ENCODE peak calls at places on chromosomes 7 and 10, in eight cellular contexts. One of them, this sample, is unnamed.

GRCh38 chr10:22436526-22436892 is 91.2 kb downstream of the SPAG6 start:
- DNase-seq in lung microvascular endothelial cell: no peak
- DNase-seq in activated CD8-positive, alpha-beta memory T cell treated with anti-CD3 and anti-CD28 coated beads for 4 hours: peak; percentile 19
- DNase-seq in sigmoid colon: no peak
- DNase-seq in stimulated activated CD8-positive, alpha-beta memory T cell treated with anti-CD3 and anti-CD28 coated beads, Interleukin-15, amount 100 ng/mL, for 4 hours: no peak
- DNase-seq in NCI-H1436: no peak
- DNase-seq in PC-3: no peak
- DNase-seq in activated CD4-positive, alpha-beta T cell treated with anti-CD3 and anti-CD28 coated beads, Interleukin-2, amount 50 U/mL, for 48 hours: no peak
- DNase-seq in this sample: no peak

GRCh38 chr10:71606721-71607430 is 112.7 kb downstream of the C10orf105 start:
- DNase-seq in NCI-H1436: no peak
- DNase-seq in sigmoid colon: no peak
- DNase-seq in lung microvascular endothelial cell: no peak
- DNase-seq in PC-3: no peak
- DNase-seq in stimulated activated CD8-positive, alpha-beta memory T cell treated with anti-CD3 and anti-CD28 coated beads, Interleukin-15, amount 100 ng/mL, for 4 hours: no peak
- DNase-seq in activated CD8-positive, alpha-beta memory T cell treated with anti-CD3 and anti-CD28 coated beads for 4 hours: no peak
- DNase-seq in activated CD4-positive, alpha-beta T cell treated with anti-CD3 and anti-CD28 coated beads, Interleukin-2, amount 50 U/mL, for 48 hours: no peak
- DNase-seq in this sample: no peak

GRCh38 chr7:99514050-99514449 is 9.6 kb downstream of the ZKSCAN5 start:
- DNase-seq in sigmoid colon: no peak
- DNase-seq in NCI-H1436: no peak
- DNase-seq in PC-3: no peak
- DNase-seq in lung microvascular endothelial cell: no peak
- DNase-seq in activated CD4-positive, alpha-beta T cell treated with anti-CD3 and anti-CD28 coated beads, Interleukin-2, amount 50 U/mL, for 48 hours: no peak
- DNase-seq in stimulated activated CD8-positive, alpha-beta memory T cell treated with anti-CD3 and anti-CD28 coated beads, Interleukin-15, amount 100 ng/mL, for 4 hours: no peak
- DNase-seq in activated CD8-positive, alpha-beta memory T cell treated with anti-CD3 and anti-CD28 coated beads for 4 hours: no peak
- DNase-seq in this sample: no peak

GRCh38 chr10:79380125-79380917 is 33.1 kb downstream of the PPIF start:
- DNase-seq in stimulated activated CD8-positive, alpha-beta memory T cell treated with anti-CD3 and anti-CD28 coated beads, Interleukin-15, amount 100 ng/mL, for 4 hours: no peak
- DNase-seq in sigmoid colon: peak; percentile 89
- DNase-seq in PC-3: peak; percentile 77
- DNase-seq in lung microvascular endothelial cell: no peak
- DNase-seq in activated CD8-positive, alpha-beta memory T cell treated with anti-CD3 and anti-CD28 coated beads for 4 hours: no peak
- DNase-seq in activated CD4-positive, alpha-beta T cell treated with anti-CD3 and anti-CD28 coated beads, Interleukin-2, amount 50 U/mL, for 48 hours: no peak
- DNase-seq in NCI-H1436: no peak
- DNase-seq in this sample: no peak

GRCh38 chr7:16644987-16645592 is 464 bp downstream of the ANKMY2 start:
- DNase-seq in PC-3: no peak
- DNase-seq in stimulated activated CD8-positive, alpha-beta memory T cell treated with anti-CD3 and anti-CD28 coated beads, Interleukin-15, amount 100 ng/mL, for 4 hours: no peak
- DNase-seq in lung microvascular endothelial cell: no peak
- DNase-seq in activated CD4-positive, alpha-beta T cell treated with anti-CD3 and anti-CD28 coated beads, Interleukin-2, amount 50 U/mL, for 48 hours: no peak
- DNase-seq in activated CD8-positive, alpha-beta memory T cell treated with anti-CD3 and anti-CD28 coated beads for 4 hours: no peak
- DNase-seq in NCI-H1436: no peak
- DNase-seq in sigmoid colon: peak; percentile 71
- DNase-seq in this sample: peak; percentile 36

GRCh38 chr10:89846786-89847185 is 145.4 kb downstream of the KIF20B start:
- DNase-seq in activated CD4-positive, alpha-beta T cell treated with anti-CD3 and anti-CD28 coated beads, Interleukin-2, amount 50 U/mL, for 48 hours: no peak
- DNase-seq in sigmoid colon: no peak
- DNase-seq in lung microvascular endothelial cell: no peak
- DNase-seq in PC-3: no peak
- DNase-seq in stimulated activated CD8-positive, alpha-beta memory T cell treated with anti-CD3 and anti-CD28 coated beads, Interleukin-15, amount 100 ng/mL, for 4 hours: no peak
- DNase-seq in activated CD8-positive, alpha-beta memory T cell treated with anti-CD3 and anti-CD28 coated beads for 4 hours: no peak
- DNase-seq in NCI-H1436: no peak
- DNase-seq in this sample: peak; percentile 50

GRCh38 chr10:82736305-82736704 is 861.3 kb downstream of the NRG3 start:
- DNase-seq in sigmoid colon: no peak
- DNase-seq in activated CD4-positive, alpha-beta T cell treated with anti-CD3 and anti-CD28 coated beads, Interleukin-2, amount 50 U/mL, for 48 hours: no peak
- DNase-seq in lung microvascular endothelial cell: no peak
- DNase-seq in stimulated activated CD8-positive, alpha-beta memory T cell treated with anti-CD3 and anti-CD28 coated beads, Interleukin-15, amount 100 ng/mL, for 4 hours: no peak
- DNase-seq in activated CD8-positive, alpha-beta memory T cell treated with anti-CD3 and anti-CD28 coated beads for 4 hours: no peak
- DNase-seq in PC-3: no peak
- DNase-seq in NCI-H1436: no peak
- DNase-seq in this sample: no peak

GRCh38 chr10:101293007-101293723 is 60.8 kb upstream of the BTRC start:
- DNase-seq in lung microvascular endothelial cell: no peak
- DNase-seq in sigmoid colon: no peak
- DNase-seq in NCI-H1436: peak; percentile 50
- DNase-seq in PC-3: no peak
- DNase-seq in activated CD8-positive, alpha-beta memory T cell treated with anti-CD3 and anti-CD28 coated beads for 4 hours: no peak
- DNase-seq in stimulated activated CD8-positive, alpha-beta memory T cell treated with anti-CD3 and anti-CD28 coated beads, Interleukin-15, amount 100 ng/mL, for 4 hours: no peak
- DNase-seq in activated CD4-positive, alpha-beta T cell treated with anti-CD3 and anti-CD28 coated beads, Interleukin-2, amount 50 U/mL, for 48 hours: no peak
- DNase-seq in this sample: no peak

GRCh38 chr7:141876371-141876770 is 35.1 kb upstream of the PRSS37 start:
- DNase-seq in lung microvascular endothelial cell: no peak
- DNase-seq in stimulated activated CD8-positive, alpha-beta memory T cell treated with anti-CD3 and anti-CD28 coated beads, Interleukin-15, amount 100 ng/mL, for 4 hours: no peak
- DNase-seq in activated CD8-positive, alpha-beta memory T cell treated with anti-CD3 and anti-CD28 coated beads for 4 hours: no peak
- DNase-seq in activated CD4-positive, alpha-beta T cell treated with anti-CD3 and anti-CD28 coated beads, Interleukin-2, amount 50 U/mL, for 48 hours: no peak
- DNase-seq in sigmoid colon: no peak
- DNase-seq in PC-3: no peak
- DNase-seq in NCI-H1436: no peak
- DNase-seq in this sample: no peak

GRCh38 chr7:91836065-91836368 is 44.5 kb downstream of the MTERF1 start:
- DNase-seq in NCI-H1436: no peak
- DNase-seq in sigmoid colon: no peak
- DNase-seq in stimulated activated CD8-positive, alpha-beta memory T cell treated with anti-CD3 and anti-CD28 coated beads, Interleukin-15, amount 100 ng/mL, for 4 hours: no peak
- DNase-seq in lung microvascular endothelial cell: no peak
- DNase-seq in PC-3: peak; percentile 46
- DNase-seq in activated CD4-positive, alpha-beta T cell treated with anti-CD3 and anti-CD28 coated beads, Interleukin-2, amount 50 U/mL, for 48 hours: no peak
- DNase-seq in activated CD8-positive, alpha-beta memory T cell treated with anti-CD3 and anti-CD28 coated beads for 4 hours: no peak
- DNase-seq in this sample: no peak

GRCh38 chr10:43440782-43441134 is 3.8 kb downstream of the ZNF487 start:
- DNase-seq in PC-3: no peak
- DNase-seq in activated CD4-positive, alpha-beta T cell treated with anti-CD3 and anti-CD28 coated beads, Interleukin-2, amount 50 U/mL, for 48 hours: no peak
- DNase-seq in sigmoid colon: peak; percentile 0
- DNase-seq in stimulated activated CD8-positive, alpha-beta memory T cell treated with anti-CD3 and anti-CD28 coated beads, Interleukin-15, amount 100 ng/mL, for 4 hours: no peak
- DNase-seq in activated CD8-positive, alpha-beta memory T cell treated with anti-CD3 and anti-CD28 coated beads for 4 hours: no peak
- DNase-seq in NCI-H1436: no peak
- DNase-seq in lung microvascular endothelial cell: no peak
- DNase-seq in this sample: no peak

GRCh38 chr7:81155654-81156373 is 237.0 kb upstream of the SEMA3C start:
- DNase-seq in stimulated activated CD8-positive, alpha-beta memory T cell treated with anti-CD3 and anti-CD28 coated beads, Interleukin-15, amount 100 ng/mL, for 4 hours: no peak
- DNase-seq in lung microvascular endothelial cell: no peak
- DNase-seq in PC-3: peak; percentile 65
- DNase-seq in NCI-H1436: no peak
- DNase-seq in activated CD8-positive, alpha-beta memory T cell treated with anti-CD3 and anti-CD28 coated beads for 4 hours: no peak
- DNase-seq in sigmoid colon: no peak
- DNase-seq in activated CD4-positive, alpha-beta T cell treated with anti-CD3 and anti-CD28 coated beads, Interleukin-2, amount 50 U/mL, for 48 hours: no peak
- DNase-seq in this sample: peak; percentile 90

GRCh38 chr7:81111358-81111757 is 192.5 kb upstream of the SEMA3C start:
- DNase-seq in activated CD4-positive, alpha-beta T cell treated with anti-CD3 and anti-CD28 coated beads, Interleukin-2, amount 50 U/mL, for 48 hours: no peak
- DNase-seq in PC-3: peak; percentile 66
- DNase-seq in NCI-H1436: no peak
- DNase-seq in activated CD8-positive, alpha-beta memory T cell treated with anti-CD3 and anti-CD28 coated beads for 4 hours: no peak
- DNase-seq in sigmoid colon: no peak
- DNase-seq in stimulated activated CD8-positive, alpha-beta memory T cell treated with anti-CD3 and anti-CD28 coated beads, Interleukin-15, amount 100 ng/mL, for 4 hours: no peak
- DNase-seq in lung microvascular endothelial cell: no peak
- DNase-seq in this sample: no peak

GRCh38 chr7:111029574-111030357 is 61.2 kb upstream of the LRRN3 start:
- DNase-seq in sigmoid colon: no peak
- DNase-seq in PC-3: no peak
- DNase-seq in stimulated activated CD8-positive, alpha-beta memory T cell treated with anti-CD3 and anti-CD28 coated beads, Interleukin-15, amount 100 ng/mL, for 4 hours: no peak
- DNase-seq in activated CD4-positive, alpha-beta T cell treated with anti-CD3 and anti-CD28 coated beads, Interleukin-2, amount 50 U/mL, for 48 hours: no peak
- DNase-seq in lung microvascular endothelial cell: peak; percentile 23
- DNase-seq in activated CD8-positive, alpha-beta memory T cell treated with anti-CD3 and anti-CD28 coated beads for 4 hours: no peak
- DNase-seq in NCI-H1436: peak; percentile 16
- DNase-seq in this sample: no peak

GRCh38 chr10:75180592-75180991 is 30.0 kb upstream of the VDAC2 start:
- DNase-seq in stimulated activated CD8-positive, alpha-beta memory T cell treated with anti-CD3 and anti-CD28 coated beads, Interleukin-15, amount 100 ng/mL, for 4 hours: no peak
- DNase-seq in PC-3: no peak
- DNase-seq in lung microvascular endothelial cell: peak; percentile 85
- DNase-seq in activated CD8-positive, alpha-beta memory T cell treated with anti-CD3 and anti-CD28 coated beads for 4 hours: no peak
- DNase-seq in activated CD4-positive, alpha-beta T cell treated with anti-CD3 and anti-CD28 coated beads, Interleukin-2, amount 50 U/mL, for 48 hours: no peak
- DNase-seq in sigmoid colon: no peak
- DNase-seq in NCI-H1436: no peak
- DNase-seq in this sample: no peak

GRCh38 chr10:96244354-96244753 is 27.0 kb downstream of the BLNK start:
- DNase-seq in lung microvascular endothelial cell: no peak
- DNase-seq in NCI-H1436: no peak
- DNase-seq in activated CD4-positive, alpha-beta T cell treated with anti-CD3 and anti-CD28 coated beads, Interleukin-2, amount 50 U/mL, for 48 hours: no peak
- DNase-seq in PC-3: no peak
- DNase-seq in stimulated activated CD8-positive, alpha-beta memory T cell treated with anti-CD3 and anti-CD28 coated beads, Interleukin-15, amount 100 ng/mL, for 4 hours: no peak
- DNase-seq in sigmoid colon: no peak
- DNase-seq in activated CD8-positive, alpha-beta memory T cell treated with anti-CD3 and anti-CD28 coated beads for 4 hours: no peak
- DNase-seq in this sample: no peak

GRCh38 chr7:44159824-44160630 is 18.9 kb upstream of the MYL7 start:
- DNase-seq in NCI-H1436: no peak
- DNase-seq in lung microvascular endothelial cell: no peak
- DNase-seq in activated CD8-positive, alpha-beta memory T cell treated with anti-CD3 and anti-CD28 coated beads for 4 hours: no peak
- DNase-seq in stimulated activated CD8-positive, alpha-beta memory T cell treated with anti-CD3 and anti-CD28 coated beads, Interleukin-15, amount 100 ng/mL, for 4 hours: no peak
- DNase-seq in sigmoid colon: no peak
- DNase-seq in PC-3: no peak
- DNase-seq in activated CD4-positive, alpha-beta T cell treated with anti-CD3 and anti-CD28 coated beads, Interleukin-2, amount 50 U/mL, for 48 hours: no peak
- DNase-seq in this sample: no peak

GRCh38 chr10:86658261-86658741 is 4.0 kb downstream of the OPN4 start:
- DNase-seq in NCI-H1436: no peak
- DNase-seq in PC-3: no peak
- DNase-seq in lung microvascular endothelial cell: no peak
- DNase-seq in stimulated activated CD8-positive, alpha-beta memory T cell treated with anti-CD3 and anti-CD28 coated beads, Interleukin-15, amount 100 ng/mL, for 4 hours: no peak
- DNase-seq in sigmoid colon: peak; percentile 53
- DNase-seq in activated CD8-positive, alpha-beta memory T cell treated with anti-CD3 and anti-CD28 coated beads for 4 hours: no peak
- DNase-seq in activated CD4-positive, alpha-beta T cell treated with anti-CD3 and anti-CD28 coated beads, Interleukin-2, amount 50 U/mL, for 48 hours: no peak
- DNase-seq in this sample: no peak

GRCh38 chr10:130202984-130203617 is 66.9 kb downstream of the GLRX3 start:
- DNase-seq in activated CD8-positive, alpha-beta memory T cell treated with anti-CD3 and anti-CD28 coated beads for 4 hours: no peak
- DNase-seq in stimulated activated CD8-positive, alpha-beta memory T cell treated with anti-CD3 and anti-CD28 coated beads, Interleukin-15, amount 100 ng/mL, for 4 hours: no peak
- DNase-seq in lung microvascular endothelial cell: no peak
- DNase-seq in activated CD4-positive, alpha-beta T cell treated with anti-CD3 and anti-CD28 coated beads, Interleukin-2, amount 50 U/mL, for 48 hours: no peak
- DNase-seq in sigmoid colon: no peak
- DNase-seq in PC-3: no peak
- DNase-seq in NCI-H1436: peak; percentile 37
- DNase-seq in this sample: no peak

GRCh38 chr7:24741691-24742639 is 15.3 kb downstream of the GSDME start:
- DNase-seq in activated CD8-positive, alpha-beta memory T cell treated with anti-CD3 and anti-CD28 coated beads for 4 hours: no peak
- DNase-seq in sigmoid colon: no peak
- DNase-seq in PC-3: peak; percentile 63
- DNase-seq in NCI-H1436: no peak
- DNase-seq in lung microvascular endothelial cell: no peak
- DNase-seq in activated CD4-positive, alpha-beta T cell treated with anti-CD3 and anti-CD28 coated beads, Interleukin-2, amount 50 U/mL, for 48 hours: no peak
- DNase-seq in stimulated activated CD8-positive, alpha-beta memory T cell treated with anti-CD3 and anti-CD28 coated beads, Interleukin-15, amount 100 ng/mL, for 4 hours: no peak
- DNase-seq in this sample: no peak

GRCh38 chr7:35701287-35701686 is 6.4 kb upstream of the HERPUD2 start:
- DNase-seq in NCI-H1436: no peak
- DNase-seq in sigmoid colon: no peak
- DNase-seq in PC-3: no peak
- DNase-seq in activated CD8-positive, alpha-beta memory T cell treated with anti-CD3 and anti-CD28 coated beads for 4 hours: no peak
- DNase-seq in activated CD4-positive, alpha-beta T cell treated with anti-CD3 and anti-CD28 coated beads, Interleukin-2, amount 50 U/mL, for 48 hours: no peak
- DNase-seq in stimulated activated CD8-positive, alpha-beta memory T cell treated with anti-CD3 and anti-CD28 coated beads, Interleukin-15, amount 100 ng/mL, for 4 hours: no peak
- DNase-seq in lung microvascular endothelial cell: no peak
- DNase-seq in this sample: no peak

GRCh38 chr7:113404245-113404644 is 285.9 kb upstream of the SMIM30 start:
- DNase-seq in lung microvascular endothelial cell: peak; percentile 2
- DNase-seq in activated CD4-positive, alpha-beta T cell treated with anti-CD3 and anti-CD28 coated beads, Interleukin-2, amount 50 U/mL, for 48 hours: no peak
- DNase-seq in sigmoid colon: no peak
- DNase-seq in NCI-H1436: peak; percentile 25
- DNase-seq in stimulated activated CD8-positive, alpha-beta memory T cell treated with anti-CD3 and anti-CD28 coated beads, Interleukin-15, amount 100 ng/mL, for 4 hours: no peak
- DNase-seq in PC-3: peak; percentile 33
- DNase-seq in activated CD8-positive, alpha-beta memory T cell treated with anti-CD3 and anti-CD28 coated beads for 4 hours: no peak
- DNase-seq in this sample: peak; percentile 89

GRCh38 chr10:124403548-124403947 is 15.2 kb downstream of the OAT start:
- DNase-seq in lung microvascular endothelial cell: peak; percentile 87
- DNase-seq in PC-3: peak; percentile 88
- DNase-seq in sigmoid colon: no peak
- DNase-seq in activated CD8-positive, alpha-beta memory T cell treated with anti-CD3 and anti-CD28 coated beads for 4 hours: no peak
- DNase-seq in activated CD4-positive, alpha-beta T cell treated with anti-CD3 and anti-CD28 coated beads, Interleukin-2, amount 50 U/mL, for 48 hours: peak; percentile 6
- DNase-seq in NCI-H1436: peak; percentile 93
- DNase-seq in stimulated activated CD8-positive, alpha-beta memory T cell treated with anti-CD3 and anti-CD28 coated beads, Interleukin-15, amount 100 ng/mL, for 4 hours: no peak
- DNase-seq in this sample: peak; percentile 50

GRCh38 chr10:74544106-74544505 is 282.3 kb upstream of the KAT6B start:
- DNase-seq in activated CD4-positive, alpha-beta T cell treated with anti-CD3 and anti-CD28 coated beads, Interleukin-2, amount 50 U/mL, for 48 hours: no peak
- DNase-seq in sigmoid colon: no peak
- DNase-seq in lung microvascular endothelial cell: peak; percentile 9
- DNase-seq in NCI-H1436: no peak
- DNase-seq in PC-3: peak; percentile 37
- DNase-seq in stimulated activated CD8-positive, alpha-beta memory T cell treated with anti-CD3 and anti-CD28 coated beads, Interleukin-15, amount 100 ng/mL, for 4 hours: no peak
- DNase-seq in activated CD8-positive, alpha-beta memory T cell treated with anti-CD3 and anti-CD28 coated beads for 4 hours: no peak
- DNase-seq in this sample: no peak

GRCh38 chr10:31262672-31263071 is 56.3 kb upstream of the ZEB1 start:
- DNase-seq in activated CD4-positive, alpha-beta T cell treated with anti-CD3 and anti-CD28 coated beads, Interleukin-2, amount 50 U/mL, for 48 hours: no peak
- DNase-seq in sigmoid colon: peak; percentile 65
- DNase-seq in stimulated activated CD8-positive, alpha-beta memory T cell treated with anti-CD3 and anti-CD28 coated beads, Interleukin-15, amount 100 ng/mL, for 4 hours: no peak
- DNase-seq in NCI-H1436: no peak
- DNase-seq in PC-3: no peak
- DNase-seq in lung microvascular endothelial cell: no peak
- DNase-seq in activated CD8-positive, alpha-beta memory T cell treated with anti-CD3 and anti-CD28 coated beads for 4 hours: no peak
- DNase-seq in this sample: no peak

GRCh38 chr10:129966831-129967578 is 2.9 kb upstream of the EBF3 start:
- DNase-seq in activated CD8-positive, alpha-beta memory T cell treated with anti-CD3 and anti-CD28 coated beads for 4 hours: no peak
- DNase-seq in lung microvascular endothelial cell: no peak
- DNase-seq in sigmoid colon: peak; percentile 52
- DNase-seq in stimulated activated CD8-positive, alpha-beta memory T cell treated with anti-CD3 and anti-CD28 coated beads, Interleukin-15, amount 100 ng/mL, for 4 hours: no peak
- DNase-seq in activated CD4-positive, alpha-beta T cell treated with anti-CD3 and anti-CD28 coated beads, Interleukin-2, amount 50 U/mL, for 48 hours: no peak
- DNase-seq in PC-3: no peak
- DNase-seq in NCI-H1436: no peak
- DNase-seq in this sample: no peak

GRCh38 chr7:106071356-106071998 is 40.6 kb downstream of the SYPL1 start:
- DNase-seq in NCI-H1436: no peak
- DNase-seq in lung microvascular endothelial cell: peak; percentile 51
- DNase-seq in PC-3: peak; percentile 85
- DNase-seq in activated CD8-positive, alpha-beta memory T cell treated with anti-CD3 and anti-CD28 coated beads for 4 hours: no peak
- DNase-seq in sigmoid colon: no peak
- DNase-seq in activated CD4-positive, alpha-beta T cell treated with anti-CD3 and anti-CD28 coated beads, Interleukin-2, amount 50 U/mL, for 48 hours: peak; percentile 42
- DNase-seq in stimulated activated CD8-positive, alpha-beta memory T cell treated with anti-CD3 and anti-CD28 coated beads, Interleukin-15, amount 100 ng/mL, for 4 hours: no peak
- DNase-seq in this sample: peak; percentile 50

GRCh38 chr10:71467161-71467560 is 70.4 kb downstream of the CDH23 start:
- DNase-seq in PC-3: no peak
- DNase-seq in activated CD8-positive, alpha-beta memory T cell treated with anti-CD3 and anti-CD28 coated beads for 4 hours: no peak
- DNase-seq in lung microvascular endothelial cell: no peak
- DNase-seq in NCI-H1436: no peak
- DNase-seq in sigmoid colon: no peak
- DNase-seq in activated CD4-positive, alpha-beta T cell treated with anti-CD3 and anti-CD28 coated beads, Interleukin-2, amount 50 U/mL, for 48 hours: no peak
- DNase-seq in stimulated activated CD8-positive, alpha-beta memory T cell treated with anti-CD3 and anti-CD28 coated beads, Interleukin-15, amount 100 ng/mL, for 4 hours: no peak
- DNase-seq in this sample: no peak

GRCh38 chr7:138295049-138295637 is 164.9 kb upstream of the TRIM24 start:
- DNase-seq in NCI-H1436: no peak
- DNase-seq in PC-3: no peak
- DNase-seq in stimulated activated CD8-positive, alpha-beta memory T cell treated with anti-CD3 and anti-CD28 coated beads, Interleukin-15, amount 100 ng/mL, for 4 hours: no peak
- DNase-seq in sigmoid colon: no peak
- DNase-seq in lung microvascular endothelial cell: no peak
- DNase-seq in activated CD4-positive, alpha-beta T cell treated with anti-CD3 and anti-CD28 coated beads, Interleukin-2, amount 50 U/mL, for 48 hours: no peak
- DNase-seq in activated CD8-positive, alpha-beta memory T cell treated with anti-CD3 and anti-CD28 coated beads for 4 hours: no peak
- DNase-seq in this sample: no peak

GRCh38 chr7:3461923-3462322 is 160.9 kb downstream of the SDK1 start:
- DNase-seq in activated CD8-positive, alpha-beta memory T cell treated with anti-CD3 and anti-CD28 coated beads for 4 hours: peak; percentile 21
- DNase-seq in PC-3: no peak
- DNase-seq in sigmoid colon: no peak
- DNase-seq in activated CD4-positive, alpha-beta T cell treated with anti-CD3 and anti-CD28 coated beads, Interleukin-2, amount 50 U/mL, for 48 hours: peak; percentile 51
- DNase-seq in stimulated activated CD8-positive, alpha-beta memory T cell treated with anti-CD3 and anti-CD28 coated beads, Interleukin-15, amount 100 ng/mL, for 4 hours: peak; percentile 60
- DNase-seq in NCI-H1436: no peak
- DNase-seq in lung microvascular endothelial cell: no peak
- DNase-seq in this sample: no peak

This sample was measured in NCI-H526 treated with DMSO at 0.1 percent for 48 hours.